ENCODE peak calls at places on chromosome 19, in four cellular contexts. One of them, this sample, is unnamed.

GRCh38 chr19:7658219-7658686 is 10.6 kb upstream of the RETN start:
- DNase-seq in lower leg skin: no peak
- DNase-seq in frontal cortex: no peak
- DNase-seq in PC-3: no peak
- DNase-seq in this sample: no peak

GRCh38 chr19:17340302-17340870 is 3.0 kb downstream of the GTPBP3 start:
- DNase-seq in lower leg skin: no peak
- DNase-seq in frontal cortex: no peak
- DNase-seq in PC-3: peak
- DNase-seq in this sample: no peak

GRCh38 chr19:49631279-49631588 is 8.7 kb downstream of the RRAS start:
- DNase-seq in lower leg skin: no peak
- DNase-seq in frontal cortex: no peak
- DNase-seq in PC-3: no peak
- DNase-seq in this sample: no peak

GRCh38 chr19:35775298-35776101 is at the start of gene ARHGAP33:
- DNase-seq in lower leg skin: peak
- DNase-seq in frontal cortex: peak
- DNase-seq in PC-3: peak
- DNase-seq in this sample: peak

GRCh38 chr19:907183-907853 is 5.7 kb downstream of the R3HDM4 start:
- DNase-seq in lower leg skin: no peak
- DNase-seq in frontal cortex: no peak
- DNase-seq in PC-3: no peak
- DNase-seq in this sample: no peak

GRCh38 chr19:51016798-51017683 is 2.5 kb downstream of the KLK10 start:
- DNase-seq in lower leg skin: peak
- DNase-seq in frontal cortex: peak
- DNase-seq in PC-3: peak
- DNase-seq in this sample: peak

GRCh38 chr19:4014541-4015491 is 7.3 kb downstream of the PIAS4 start:
- DNase-seq in lower leg skin: no peak
- DNase-seq in frontal cortex: no peak
- DNase-seq in PC-3: no peak
- DNase-seq in this sample: no peak

GRCh38 chr19:46068345-46069258 is 27.8 kb upstream of the IGFL4 start:
- DNase-seq in lower leg skin: no peak
- DNase-seq in frontal cortex: no peak
- DNase-seq in PC-3: peak
- DNase-seq in this sample: no peak

GRCh38 chr19:46985532-46986415 is 33.9 kb upstream of the NPAS1 start:
- DNase-seq in lower leg skin: no peak
- DNase-seq in frontal cortex: no peak
- DNase-seq in PC-3: no peak
- DNase-seq in this sample: no peak

This sample was measured in amygdala.